ENCODE peak calls at places on chromosomes 6 and 20, in six cellular contexts. One of them, this sample, is unnamed.

GRCh38 chr6:17103715-17104114 is 1.9 kb downstream of the STMND1 start:
- DNase-seq in GM23338: peak
- DNase-seq in heart left ventricle: no peak
- DNase-seq in dorsolateral prefrontal cortex: no peak
- DNase-seq in foreskin fibroblast: no peak
- DNase-seq in endodermal cell: no peak
- DNase-seq in this sample: no peak

GRCh38 chr6:37366910-37367309 is 13.1 kb downstream of the RNF8 start:
- DNase-seq in heart left ventricle: no peak
- DNase-seq in GM23338: no peak
- DNase-seq in endodermal cell: no peak
- DNase-seq in dorsolateral prefrontal cortex: no peak
- DNase-seq in foreskin fibroblast: peak
- DNase-seq in this sample: no peak

GRCh38 chr6:36358235-36358915 is 21.7 kb upstream of the BNIP5 start:
- DNase-seq in dorsolateral prefrontal cortex: no peak
- DNase-seq in GM23338: no peak
- DNase-seq in foreskin fibroblast: no peak
- DNase-seq in heart left ventricle: no peak
- DNase-seq in endodermal cell: no peak
- DNase-seq in this sample: peak

GRCh38 chr6:21873562-21873961 is 280.0 kb downstream of the SOX4 start:
- DNase-seq in endodermal cell: no peak
- DNase-seq in foreskin fibroblast: no peak
- DNase-seq in dorsolateral prefrontal cortex: no peak
- DNase-seq in GM23338: no peak
- DNase-seq in heart left ventricle: peak
- DNase-seq in this sample: no peak

GRCh38 chr6:31834704-31835375 is 7.3 kb downstream of the HSPA1B start:
- DNase-seq in GM23338: peak
- DNase-seq in heart left ventricle: peak
- DNase-seq in dorsolateral prefrontal cortex: peak
- DNase-seq in endodermal cell: peak
- DNase-seq in foreskin fibroblast: no peak
- DNase-seq in this sample: no peak

GRCh38 chr6:159969204-159969912 is 476 bp downstream of the IGF2R start:
- DNase-seq in foreskin fibroblast: no peak
- DNase-seq in dorsolateral prefrontal cortex: no peak
- DNase-seq in heart left ventricle: peak
- DNase-seq in GM23338: peak
- DNase-seq in endodermal cell: peak
- DNase-seq in this sample: no peak

GRCh38 chr6:57127763-57128162 is 37.8 kb downstream of the ZNF451 start:
- DNase-seq in GM23338: no peak
- DNase-seq in heart left ventricle: no peak
- DNase-seq in endodermal cell: no peak
- DNase-seq in foreskin fibroblast: no peak
- DNase-seq in dorsolateral prefrontal cortex: no peak
- DNase-seq in this sample: no peak

GRCh38 chr6:17580518-17581048 is 19.5 kb upstream of the FAM8A1 start:
- DNase-seq in endodermal cell: peak
- DNase-seq in dorsolateral prefrontal cortex: no peak
- DNase-seq in foreskin fibroblast: no peak
- DNase-seq in heart left ventricle: peak
- DNase-seq in GM23338: peak
- DNase-seq in this sample: no peak

GRCh38 chr6:767755-768512 is 75.0 kb upstream of the EXOC2 start:
- DNase-seq in dorsolateral prefrontal cortex: no peak
- DNase-seq in GM23338: no peak
- DNase-seq in endodermal cell: no peak
- DNase-seq in foreskin fibroblast: no peak
- DNase-seq in heart left ventricle: no peak
- DNase-seq in this sample: no peak

GRCh38 chr6:34334796-34335416 is 57.6 kb downstream of the NUDT3 start:
- DNase-seq in foreskin fibroblast: no peak
- DNase-seq in endodermal cell: no peak
- DNase-seq in heart left ventricle: no peak
- DNase-seq in GM23338: no peak
- DNase-seq in dorsolateral prefrontal cortex: no peak
- DNase-seq in this sample: no peak

GRCh38 chr6:157614026-157614484 is 209.0 kb upstream of the SNX9 start:
- DNase-seq in GM23338: no peak
- DNase-seq in foreskin fibroblast: no peak
- DNase-seq in dorsolateral prefrontal cortex: no peak
- DNase-seq in endodermal cell: no peak
- DNase-seq in heart left ventricle: no peak
- DNase-seq in this sample: no peak

GRCh38 chr20:47724910-47725247 is 60.4 kb downstream of the SULF2 start:
- DNase-seq in heart left ventricle: no peak
- DNase-seq in dorsolateral prefrontal cortex: no peak
- DNase-seq in foreskin fibroblast: no peak
- DNase-seq in endodermal cell: no peak
- DNase-seq in GM23338: no peak
- DNase-seq in this sample: no peak

GRCh38 chr6:125275779-125276178 is 26.0 kb downstream of the HDDC2 start:
- DNase-seq in endodermal cell: no peak
- DNase-seq in foreskin fibroblast: no peak
- DNase-seq in GM23338: no peak
- DNase-seq in dorsolateral prefrontal cortex: no peak
- DNase-seq in heart left ventricle: no peak
- DNase-seq in this sample: no peak
- TF ChIP-seq CTCF in endodermal cell: no peak
- TF ChIP-seq CTCF in foreskin fibroblast: no peak
- TF ChIP-seq CTCF in GM23338: no peak
- TF ChIP-seq CTCF in dorsolateral prefrontal cortex: no peak
- TF ChIP-seq CTCF in heart left ventricle: no peak
- TF ChIP-seq CTCF in this sample: no peak

DNA sequence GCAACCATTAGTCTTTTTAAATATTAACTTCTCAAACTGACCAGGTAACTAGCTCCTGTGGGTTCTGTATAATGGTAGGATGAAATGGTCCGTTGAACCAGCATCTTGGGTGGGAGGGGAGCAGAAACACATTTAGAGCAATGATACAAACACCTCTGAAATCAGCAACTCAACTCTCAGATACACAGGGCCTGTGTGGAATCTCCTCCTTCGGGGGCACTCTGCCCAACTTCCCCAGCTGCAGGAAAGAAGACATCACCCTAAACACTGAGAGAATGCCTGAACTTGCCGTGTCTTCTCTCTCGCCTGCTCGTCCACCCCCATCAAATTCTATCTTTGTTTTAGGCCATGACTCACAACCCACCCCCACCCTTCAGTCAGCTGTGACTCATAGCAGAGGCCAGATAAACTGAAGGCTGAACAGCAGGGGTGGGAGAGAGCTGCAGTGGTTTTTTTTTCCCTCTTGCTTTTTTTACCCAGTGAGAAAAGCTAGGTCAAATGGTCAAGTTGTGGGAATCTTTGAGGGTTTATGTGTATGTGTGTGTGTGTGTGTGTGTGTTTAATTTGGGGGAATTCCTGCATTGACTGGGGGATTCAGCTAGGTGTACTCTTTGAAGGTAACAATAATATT is 593.4 kb upstream of the JAG1 start:
- DNase-seq in heart left ventricle: peak
- DNase-seq in dorsolateral prefrontal cortex: peak
- DNase-seq in GM23338: peak
- DNase-seq in foreskin fibroblast: peak
- DNase-seq in endodermal cell: peak
- DNase-seq in this sample: no peak
- TF ChIP-seq CTCF in heart left ventricle: no peak
- TF ChIP-seq CTCF in dorsolateral prefrontal cortex: peak
- TF ChIP-seq CTCF in GM23338: no peak
- TF ChIP-seq CTCF in foreskin fibroblast: peak
- TF ChIP-seq CTCF in endodermal cell: no peak
- TF ChIP-seq CTCF in this sample: peak

GRCh38 chr6:96613291-96613999 is 50.5 kb downstream of the FHL5 start:
- DNase-seq in heart left ventricle: no peak
- DNase-seq in foreskin fibroblast: no peak
- DNase-seq in endodermal cell: no peak
- DNase-seq in GM23338: peak
- DNase-seq in dorsolateral prefrontal cortex: no peak
- DNase-seq in this sample: no peak
- TF ChIP-seq CTCF in heart left ventricle: no peak
- TF ChIP-seq CTCF in foreskin fibroblast: no peak
- TF ChIP-seq CTCF in endodermal cell: no peak
- TF ChIP-seq CTCF in GM23338: no peak
- TF ChIP-seq CTCF in dorsolateral prefrontal cortex: no peak
- TF ChIP-seq CTCF in this sample: no peak

GRCh38 chr6:138253731-138254130 is 35.4 kb upstream of the PBOV1 start:
- DNase-seq in foreskin fibroblast: no peak
- DNase-seq in endodermal cell: no peak
- DNase-seq in heart left ventricle: no peak
- DNase-seq in GM23338: no peak
- DNase-seq in dorsolateral prefrontal cortex: no peak
- DNase-seq in this sample: no peak
- TF ChIP-seq CTCF in foreskin fibroblast: no peak
- TF ChIP-seq CTCF in endodermal cell: no peak
- TF ChIP-seq CTCF in heart left ventricle: no peak
- TF ChIP-seq CTCF in GM23338: no peak
- TF ChIP-seq CTCF in dorsolateral prefrontal cortex: no peak
- TF ChIP-seq CTCF in this sample: no peak

GRCh38 chr6:41335296-41335695 is at the start of gene NCR2:
- DNase-seq in foreskin fibroblast: no peak
- DNase-seq in dorsolateral prefrontal cortex: no peak
- DNase-seq in heart left ventricle: no peak
- DNase-seq in endodermal cell: no peak
- DNase-seq in GM23338: no peak
- DNase-seq in this sample: no peak

GRCh38 chr6:41335943-41336342 is 535 bp downstream of the NCR2 start:
- DNase-seq in endodermal cell: no peak
- DNase-seq in GM23338: no peak
- DNase-seq in heart left ventricle: no peak
- DNase-seq in foreskin fibroblast: no peak
- DNase-seq in dorsolateral prefrontal cortex: no peak
- DNase-seq in this sample: no peak

GRCh38 chr6:41332842-41333736 is 2.3 kb upstream of the NCR2 start:
- DNase-seq in foreskin fibroblast: no peak
- DNase-seq in endodermal cell: no peak
- DNase-seq in heart left ventricle: no peak
- DNase-seq in GM23338: no peak
- DNase-seq in dorsolateral prefrontal cortex: no peak
- DNase-seq in this sample: no peak

GRCh38 chr6:41336824-41337223 is 1.4 kb downstream of the NCR2 start:
- DNase-seq in heart left ventricle: no peak
- DNase-seq in dorsolateral prefrontal cortex: no peak
- DNase-seq in foreskin fibroblast: no peak
- DNase-seq in endodermal cell: no peak
- DNase-seq in GM23338: no peak
- DNase-seq in this sample: no peak

DNA sequence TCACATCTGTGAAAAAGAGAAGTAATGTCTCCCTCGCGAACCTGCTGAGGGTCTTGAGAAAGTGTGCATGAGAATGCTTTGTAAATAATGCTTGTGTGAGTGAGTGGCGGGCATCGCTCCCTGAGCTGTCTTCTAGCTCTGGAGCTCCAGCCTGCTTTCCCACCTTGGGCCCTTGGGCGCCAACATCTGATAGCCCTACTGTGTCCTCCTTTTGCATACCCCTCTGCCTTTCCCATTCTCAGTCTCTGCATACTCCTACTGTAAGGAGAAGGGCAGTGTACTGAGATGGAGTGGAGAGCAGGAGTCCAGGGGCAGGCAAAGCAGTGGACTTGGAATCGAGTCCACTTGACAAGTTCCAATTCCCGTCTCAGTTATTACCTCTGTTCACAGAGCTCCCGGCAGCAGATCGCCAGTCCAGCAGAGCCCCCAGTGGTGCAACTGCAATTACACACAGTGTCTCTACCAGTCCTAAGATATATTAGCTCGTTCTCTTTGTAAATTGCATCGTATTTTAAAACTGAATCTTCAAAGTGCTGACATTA is 855 bp upstream of the NCR2 start:
- DNase-seq in endodermal cell: no peak
- DNase-seq in GM23338: no peak
- DNase-seq in heart left ventricle: no peak
- DNase-seq in dorsolateral prefrontal cortex: no peak
- DNase-seq in foreskin fibroblast: no peak
- DNase-seq in this sample: no peak
- TF ChIP-seq CTCF in endodermal cell: peak
- TF ChIP-seq CTCF in GM23338: no peak
- TF ChIP-seq CTCF in heart left ventricle: no peak
- TF ChIP-seq CTCF in dorsolateral prefrontal cortex: no peak
- TF ChIP-seq CTCF in foreskin fibroblast: peak
- TF ChIP-seq CTCF in this sample: peak

GRCh38 chr20:7272512-7272911 is 505.0 kb downstream of the BMP2 start:
- DNase-seq in dorsolateral prefrontal cortex: no peak
- DNase-seq in foreskin fibroblast: no peak
- DNase-seq in endodermal cell: peak
- DNase-seq in heart left ventricle: no peak
- DNase-seq in GM23338: peak
- DNase-seq in this sample: no peak
- TF ChIP-seq CTCF in dorsolateral prefrontal cortex: peak
- TF ChIP-seq CTCF in foreskin fibroblast: no peak
- TF ChIP-seq CTCF in endodermal cell: peak
- TF ChIP-seq CTCF in heart left ventricle: no peak
- TF ChIP-seq CTCF in GM23338: peak
- TF ChIP-seq CTCF in this sample: peak

GRCh38 chr6:5115168-5115567 is 30.0 kb downstream of the PPP1R3G start:
- DNase-seq in GM23338: no peak
- DNase-seq in endodermal cell: no peak
- DNase-seq in foreskin fibroblast: peak
- DNase-seq in dorsolateral prefrontal cortex: no peak
- DNase-seq in heart left ventricle: no peak
- DNase-seq in this sample: no peak
- TF ChIP-seq CTCF in GM23338: no peak
- TF ChIP-seq CTCF in endodermal cell: peak
- TF ChIP-seq CTCF in foreskin fibroblast: peak
- TF ChIP-seq CTCF in dorsolateral prefrontal cortex: no peak
- TF ChIP-seq CTCF in heart left ventricle: peak
- TF ChIP-seq CTCF in this sample: peak

GRCh38 chr6:131084982-131085381 is 21.9 kb upstream of the EPB41L2 start:
- DNase-seq in endodermal cell: peak
- DNase-seq in foreskin fibroblast: no peak
- DNase-seq in dorsolateral prefrontal cortex: no peak
- DNase-seq in heart left ventricle: no peak
- DNase-seq in GM23338: no peak
- DNase-seq in this sample: no peak
- TF ChIP-seq CTCF in endodermal cell: peak
- TF ChIP-seq CTCF in foreskin fibroblast: no peak
- TF ChIP-seq CTCF in dorsolateral prefrontal cortex: no peak
- TF ChIP-seq CTCF in heart left ventricle: no peak
- TF ChIP-seq CTCF in GM23338: peak
- TF ChIP-seq CTCF in this sample: peak

GRCh38 chr6:120468486-120468885 is 865.8 kb downstream of the TBC1D32 start:
- DNase-seq in endodermal cell: no peak
- DNase-seq in heart left ventricle: no peak
- DNase-seq in foreskin fibroblast: no peak
- DNase-seq in dorsolateral prefrontal cortex: no peak
- DNase-seq in GM23338: no peak
- DNase-seq in this sample: no peak
- TF ChIP-seq CTCF in endodermal cell: no peak
- TF ChIP-seq CTCF in heart left ventricle: no peak
- TF ChIP-seq CTCF in foreskin fibroblast: no peak
- TF ChIP-seq CTCF in dorsolateral prefrontal cortex: no peak
- TF ChIP-seq CTCF in GM23338: no peak
- TF ChIP-seq CTCF in this sample: no peak

GRCh38 chr20:62123450-62124118 is 1.3 kb downstream of the LSM14B start:
- DNase-seq in GM23338: peak
- DNase-seq in endodermal cell: peak
- DNase-seq in dorsolateral prefrontal cortex: no peak
- DNase-seq in heart left ventricle: no peak
- DNase-seq in foreskin fibroblast: no peak
- DNase-seq in this sample: no peak
- TF ChIP-seq CTCF in GM23338: no peak
- TF ChIP-seq CTCF in endodermal cell: peak
- TF ChIP-seq CTCF in dorsolateral prefrontal cortex: no peak
- TF ChIP-seq CTCF in heart left ventricle: no peak
- TF ChIP-seq CTCF in foreskin fibroblast: peak
- TF ChIP-seq CTCF in this sample: no peak